ENCODE peak calls at places on chromosome 15, in seven cellular contexts. X, A, J, U, C, G and F are unnamed samples.

GRCh38 chr15:29570931-29571727 is 251.1 kb downstream of the TJP1 start:
- DNase-seq in X (peak), A (no peak), J (peak), U (peak), C (peak), G (peak), F (no peak)

GRCh38 chr15:96582473-96582872 is 252.0 kb downstream of the NR2F2 start:
- DNase-seq in X (no peak), A (no peak), J (no peak), U (no peak), C (no peak), G (no peak), F (no peak)

GRCh38 chr15:35304389-35304788 is 219.3 kb upstream of the NANOGP8 start:
- DNase-seq in X (no peak), A (no peak), J (peak), U (no peak), C (no peak), G (no peak), F (no peak)

GRCh38 chr15:90949979-90950675 is 4.6 kb upstream of the RCCD1 start:
- DNase-seq in X (no peak), A (no peak), J (no peak), U (peak), C (no peak), G (no peak), F (no peak)

GRCh38 chr15:100602822-100603393 is 519 bp downstream of the ASB7 start:
- DNase-seq in X (no peak), A (peak), J (peak), U (peak), C (peak), G (no peak), F (peak)

GRCh38 chr15:91973481-91973880 is 120.0 kb downstream of the SLCO3A1 start:
- DNase-seq in X (no peak), A (no peak), J (no peak), U (no peak), C (no peak), G (no peak), F (no peak)

GRCh38 chr15:48672206-48672605 is 26.7 kb upstream of the FBN1 start:
- DNase-seq in X (no peak), A (no peak), J (no peak), U (no peak), C (no peak), G (no peak), F (no peak)

GRCh38 chr15:92807971-92808571 is 92.1 kb upstream of the CHD2 start:
- DNase-seq in X (no peak), A (no peak), J (peak), U (no peak), C (no peak), G (peak), F (no peak)

GRCh38 chr15:68877626-68878025 is 52.7 kb upstream of the SPESP1 start:
- DNase-seq in X (no peak), A (no peak), J (no peak), U (no peak), C (no peak), G (no peak), F (no peak)

GRCh38 chr15:74396445-74397238 is 29.2 kb upstream of the CYP11A1 start:
- DNase-seq in X (no peak), A (no peak), J (peak), U (peak), C (peak), G (no peak), F (peak)

GRCh38 chr15:59373215-59373614 is 544 bp upstream of the MYO1E start:
- DNase-seq in X (no peak), A (no peak), J (no peak), U (no peak), C (no peak), G (no peak), F (no peak)

GRCh38 chr15:28996289-28996688 is 110.5 kb downstream of the APBA2 start:
- DNase-seq in X (no peak), A (no peak), J (no peak), U (no peak), C (no peak), G (no peak), F (no peak)

GRCh38 chr15:89829616-89830440 is 15.2 kb upstream of the ANPEP start:
- DNase-seq in X (no peak), A (no peak), J (no peak), U (no peak), C (no peak), G (no peak), F (no peak)

GRCh38 chr15:80804970-80805495 is 25.9 kb downstream of the CEMIP start:
- DNase-seq in X (no peak), A (peak), J (no peak), U (no peak), C (no peak), G (peak), F (no peak)

GRCh38 chr15:35876762-35877161 is 330.8 kb upstream of the DPH6 start:
- DNase-seq in X (no peak), A (no peak), J (no peak), U (no peak), C (no peak), G (no peak), F (no peak)

GRCh38 chr15:48005921-48006541 is 114.8 kb upstream of the SLC24A5 start:
- DNase-seq in X (no peak), A (no peak), J (peak), U (no peak), C (no peak), G (no peak), F (no peak)